ENCODE peak calls at places on chromosomes 6 and 20, in seven cellular contexts. R, D, Q, S, U, Y and E are unnamed samples.
A peak's percentile ranks its signal among the peaks of the same experiment; 100 is the strongest.

GRCh38 chr6:143598466-143599080 is 79.2 kb upstream of the PHACTR2 start:
- DNase-seq in D (no peak), Y (no peak), Q (no peak), S (no peak), R (peak; percentile 29), U (peak; percentile 23), E (no peak)

GRCh38 chr20:47818996-47819609 is 33.8 kb upstream of the SULF2 start:
- DNase-seq in U (no peak), S (no peak), Y (no peak), D (no peak), Q (peak; percentile 64), R (no peak), E (no peak)

GRCh38 chr20:31861346-31862156 is 8.8 kb downstream of the DUSP15 start:
- DNase-seq in D (peak; percentile 73), Y (peak; percentile 36), R (peak; percentile 53), Q (peak; percentile 91), U (peak; percentile 51), S (peak; percentile 61), E (peak; percentile 89)

GRCh38 chr6:138258991-138259390 is 40.7 kb upstream of the PBOV1 start:
- DNase-seq in S (no peak), Y (no peak), R (no peak), D (no peak), U (peak; percentile 13), Q (no peak), E (no peak)

GRCh38 chr6:72182337-72183246 is 296.2 kb downstream of the RIMS1 start:
- DNase-seq in D (peak; percentile 11), S (peak; percentile 10), U (peak; percentile 90), Q (no peak), R (no peak), Y (peak; percentile 24), E (peak; percentile 37)

GRCh38 chr6:39543117-39543516 is 182.1 kb downstream of the KIF6 start:
- DNase-seq in R (no peak), S (peak; percentile 54), U (peak; percentile 25), D (peak; percentile 53), Y (no peak), Q (no peak), E (no peak)

GRCh38 chr6:156391977-156392376 is 385.2 kb upstream of the ARID1B start:
- DNase-seq in R (no peak), U (no peak), D (no peak), S (no peak), Q (no peak), Y (no peak), E (no peak)

GRCh38 chr6:79671605-79672266 is 40.6 kb downstream of the SH3BGRL2 start:
- DNase-seq in R (peak; percentile 19), Q (peak; percentile 74), U (peak; percentile 78), D (peak; percentile 15), S (peak; percentile 20), Y (peak; percentile 40), E (no peak)

GRCh38 chr6:35496851-35497570 is at the start of gene TEAD3:
- DNase-seq in R (peak; percentile 44), S (peak; percentile 73), U (peak; percentile 41), D (peak; percentile 70), Q (peak; percentile 84), Y (peak; percentile 56), E (peak; percentile 89)

GRCh38 chr20:14334306-14334930 is 3.0 kb downstream of the FLRT3 start:
- DNase-seq in R (peak; percentile 7), Y (peak; percentile 45), U (peak; percentile 54), S (no peak), D (no peak), Q (no peak), E (peak; percentile 30)

GRCh38 chr6:67916389-67916788 is 718.7 kb upstream of the ADGRB3 start:
- DNase-seq in Y (no peak), S (no peak), R (no peak), U (no peak), Q (no peak), D (no peak), E (peak; percentile 90)

GRCh38 chr6:159682265-159682664 is 10.8 kb downstream of the SOD2 start:
- DNase-seq in Y (peak; percentile 74), Q (no peak), D (no peak), R (no peak), U (no peak), S (no peak), E (no peak)

GRCh38 chr20:62914970-62915457 is 11.3 kb downstream of the DIDO1 start:
- DNase-seq in R (no peak), D (no peak), U (peak; percentile 66), Y (peak; percentile 19), S (no peak), Q (no peak), E (peak; percentile 64)

GRCh38 chr20:18712877-18713276 is 100.7 kb upstream of the SCP2D1 start:
- DNase-seq in U (no peak), Y (no peak), R (no peak), D (no peak), S (no peak), Q (no peak), E (no peak)

GRCh38 chr6:111625511-111626331 is 20.0 kb upstream of the TRAF3IP2 start:
- DNase-seq in D (peak; percentile 42), U (peak; percentile 63), R (no peak), Q (no peak), Y (peak; percentile 84), S (peak; percentile 60), E (peak; percentile 32)

GRCh38 chr6:111624391-111625098 is 18.9 kb upstream of the TRAF3IP2 start:
- DNase-seq in R (no peak), S (no peak), Y (peak; percentile 31), D (no peak), U (no peak), Q (no peak), E (no peak)

GRCh38 chr6:111628117-111628866 is 22.6 kb upstream of the TRAF3IP2 start:
- DNase-seq in U (no peak), D (no peak), Y (no peak), R (no peak), S (no peak), Q (no peak), E (no peak)

GRCh38 chr6:111625099-111625416 is 19.4 kb upstream of the TRAF3IP2 start:
- DNase-seq in Q (no peak), D (no peak), S (no peak), R (no peak), Y (no peak), U (no peak), E (no peak)

GRCh38 chr6:111626446-111626845 is 20.8 kb upstream of the TRAF3IP2 start:
- DNase-seq in Q (no peak), R (no peak), U (no peak), D (peak; percentile 29), S (no peak), Y (no peak), E (no peak)
- H3K4me3 ChIP-seq in Q (no peak overlapping the region), R (no peak overlapping the region), U (no peak overlapping the region), D (peak overlapping the region; percentile 39), S (peak overlapping the region; percentile 55), Y (no peak overlapping the region), E (no peak overlapping the region)

GRCh38 chr20:58694241-58695083 is 1.9 kb downstream of the NPEPL1 start:
- DNase-seq in Q (no peak), S (no peak), R (no peak), D (no peak), U (no peak), Y (no peak), E (no peak)
- TF ChIP-seq CTCF in Q (no peak), S (no peak), R (no peak), D (no peak), U (no peak), Y (no peak), E (no peak)

DNA sequence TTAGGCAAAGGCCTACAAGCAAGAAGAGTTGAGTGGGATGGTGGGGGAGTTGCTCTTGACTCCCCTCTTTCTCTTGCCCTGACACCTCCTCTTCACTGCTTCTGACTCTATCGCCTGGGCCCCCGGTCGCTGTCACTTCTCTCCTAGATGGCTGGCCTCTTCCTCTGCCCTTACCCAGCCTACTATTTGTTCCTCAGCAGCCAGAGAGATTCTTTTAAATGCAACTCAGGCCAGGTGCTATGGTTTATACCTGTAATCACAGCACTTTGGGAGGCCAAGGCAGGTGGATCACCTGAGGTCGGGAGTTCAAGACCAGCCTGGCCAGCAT is 4.3 kb upstream of the PDYN start:
- DNase-seq in U (no peak), Q (no peak), D (no peak), Y (no peak), S (no peak), R (no peak), E (no peak)
- H3K27me3 ChIP-seq in U (peaks cover 6% of the 10 kb centered on the region), Q (peaks cover 50% of the 10 kb centered on the region), D (peaks cover 76% of the 10 kb centered on the region), Y (peaks cover 21% of the 10 kb centered on the region), S (peaks cover under 1% of the 10 kb centered on the region), R (no peaks in the 10 kb centered on the region), E (peaks cover 100% of the 10 kb centered on the region)

DNA sequence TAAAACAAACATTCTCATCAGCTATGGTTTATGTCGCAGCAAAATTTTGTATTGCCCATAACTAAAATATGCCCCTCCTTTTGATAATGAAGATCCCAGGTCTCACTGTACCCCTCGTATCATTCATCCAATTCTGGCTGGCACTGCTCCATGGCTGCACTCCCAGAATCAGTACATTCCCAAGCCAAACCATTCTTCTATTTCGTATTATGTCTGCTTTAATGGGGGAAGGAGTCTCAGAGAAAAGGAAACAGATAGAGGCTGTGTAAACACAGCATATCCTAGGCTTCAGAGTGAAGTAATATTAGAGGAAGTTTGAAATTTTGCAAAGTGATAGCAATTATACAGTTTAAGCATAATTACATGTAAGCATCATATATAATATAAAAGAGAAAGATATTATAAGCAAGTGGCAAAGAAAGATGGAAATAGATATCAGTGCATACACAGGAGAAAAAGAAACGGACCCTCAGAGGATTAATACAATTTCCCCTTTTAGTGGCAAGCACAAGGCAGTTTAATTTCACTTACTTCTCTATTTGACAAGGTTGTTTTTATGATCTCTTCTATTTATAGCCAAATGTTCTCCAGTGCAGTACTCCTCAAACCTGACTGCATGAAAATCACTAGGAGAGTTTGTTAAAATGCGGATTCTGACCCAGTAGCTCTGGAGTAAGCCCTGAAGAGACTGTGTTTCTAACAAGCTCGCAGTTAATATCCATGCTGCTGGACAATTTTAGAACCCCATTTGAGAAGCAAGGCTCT is 56.5 kb upstream of the TENT5A start:
- DNase-seq in D (peak; percentile 23), S (no peak), Y (no peak), R (peak; percentile 6), Q (no peak), U (no peak), E (peak; percentile 58)
- H3K4me3 ChIP-seq in D (peak overlapping the region; percentile 42), S (no peak overlapping the region), Y (no peak overlapping the region), R (peak overlapping the region; percentile 32), Q (peak overlapping the region; percentile 39), U (no peak overlapping the region), E (no peak overlapping the region)

DNA sequence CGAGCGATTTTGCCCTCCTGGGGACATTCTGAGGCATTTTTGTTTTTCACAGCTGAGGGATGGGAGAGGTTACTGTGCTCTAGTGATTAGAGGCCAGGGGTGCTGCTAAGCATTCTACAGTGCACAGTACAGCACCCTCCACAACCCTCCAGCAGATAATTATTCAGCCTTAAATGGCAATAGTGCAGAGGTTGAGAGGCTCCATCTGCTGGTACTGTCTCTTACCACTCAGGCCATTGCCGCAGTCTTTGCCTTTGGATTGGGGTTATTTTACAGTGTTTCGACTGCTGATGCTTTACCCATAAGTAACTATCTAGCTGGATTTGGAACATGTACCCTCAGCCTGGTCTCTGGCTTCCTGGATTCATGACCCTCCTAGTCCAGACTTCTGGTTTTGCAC is 705.3 kb downstream of the KIF16B start:
- DNase-seq in S (no peak), D (no peak), Q (no peak), Y (no peak), U (no peak), R (no peak), E (no peak)
- TF ChIP-seq CTCF in S (no peak), D (no peak), Q (no peak), Y (no peak), U (no peak), R (no peak), E (no peak)

GRCh38 chr20:60363698-60364097 is 405.5 kb downstream of the CDH26 start:
- DNase-seq in D (no peak), Y (no peak), S (no peak), U (no peak), R (no peak), Q (no peak), E (no peak)
- H3K27me3 ChIP-seq in D (peaks cover 6% of the 10 kb centered on the region), Y (no peaks in the 10 kb centered on the region), S (no peaks in the 10 kb centered on the region), U (no peaks in the 10 kb centered on the region), R (no peaks in the 10 kb centered on the region), Q (no peaks in the 10 kb centered on the region), E (no peaks in the 10 kb centered on the region)